ENCODE peak calls at places on chromosomes 13 and 19, in ten cellular contexts. One of them, this sample, is unnamed.

GRCh38 chr13:110819203-110820014 is 95.5 kb downstream of the ANKRD10 start:
- DNase-seq in psoas muscle: peak
- DNase-seq in heart right ventricle: peak
- DNase-seq in tibial artery: peak
- DNase-seq in colonic mucosa: peak
- DNase-seq in adrenal gland: peak
- DNase-seq in cardiac muscle cell: peak
- DNase-seq in lower lobe of right lung: peak
- DNase-seq in ovary: peak
- DNase-seq in CD8-positive, alpha-beta T cell: peak
- DNase-seq in this sample: peak

GRCh38 chr13:35225159-35225558 is 251.3 kb downstream of the MAB21L1 start:
- DNase-seq in psoas muscle: no peak
- DNase-seq in heart right ventricle: no peak
- DNase-seq in tibial artery: no peak
- DNase-seq in colonic mucosa: no peak
- DNase-seq in adrenal gland: no peak
- DNase-seq in cardiac muscle cell: no peak
- DNase-seq in lower lobe of right lung: no peak
- DNase-seq in ovary: no peak
- DNase-seq in CD8-positive, alpha-beta T cell: no peak
- DNase-seq in this sample: no peak

GRCh38 chr13:30856004-30856790 is 49.9 kb upstream of the MEDAG start:
- DNase-seq in psoas muscle: no peak
- DNase-seq in heart right ventricle: no peak
- DNase-seq in tibial artery: peak
- DNase-seq in colonic mucosa: no peak
- DNase-seq in adrenal gland: no peak
- DNase-seq in cardiac muscle cell: no peak
- DNase-seq in lower lobe of right lung: no peak
- DNase-seq in ovary: no peak
- DNase-seq in CD8-positive, alpha-beta T cell: no peak
- DNase-seq in this sample: no peak

GRCh38 chr19:29380581-29380980 is 145.2 kb upstream of the VSTM2B start:
- DNase-seq in psoas muscle: no peak
- DNase-seq in heart right ventricle: no peak
- DNase-seq in tibial artery: peak
- DNase-seq in colonic mucosa: peak
- DNase-seq in adrenal gland: no peak
- DNase-seq in cardiac muscle cell: no peak
- DNase-seq in lower lobe of right lung: peak
- DNase-seq in ovary: no peak
- DNase-seq in CD8-positive, alpha-beta T cell: no peak
- DNase-seq in this sample: no peak

GRCh38 chr19:6041991-6042421 is 64.1 kb upstream of the RANBP3 start:
- DNase-seq in psoas muscle: no peak
- DNase-seq in heart right ventricle: no peak
- DNase-seq in tibial artery: peak
- DNase-seq in colonic mucosa: no peak
- DNase-seq in adrenal gland: no peak
- DNase-seq in cardiac muscle cell: no peak
- DNase-seq in lower lobe of right lung: peak
- DNase-seq in ovary: peak
- DNase-seq in CD8-positive, alpha-beta T cell: no peak
- DNase-seq in this sample: no peak

GRCh38 chr19:45469835-45470146 is 2.0 kb downstream of the FOSB start:
- DNase-seq in psoas muscle: no peak
- DNase-seq in heart right ventricle: no peak
- DNase-seq in tibial artery: peak
- DNase-seq in colonic mucosa: no peak
- DNase-seq in adrenal gland: no peak
- DNase-seq in cardiac muscle cell: no peak
- DNase-seq in lower lobe of right lung: no peak
- DNase-seq in ovary: no peak
- DNase-seq in CD8-positive, alpha-beta T cell: no peak
- DNase-seq in this sample: no peak

GRCh38 chr13:37701972-37702371 is 103.4 kb upstream of the POSTN start:
- DNase-seq in psoas muscle: no peak
- DNase-seq in heart right ventricle: no peak
- DNase-seq in tibial artery: peak
- DNase-seq in colonic mucosa: no peak
- DNase-seq in adrenal gland: no peak
- DNase-seq in cardiac muscle cell: peak
- DNase-seq in lower lobe of right lung: no peak
- DNase-seq in ovary: no peak
- DNase-seq in CD8-positive, alpha-beta T cell: no peak
- DNase-seq in this sample: no peak

GRCh38 chr19:18784786-18785120 is 6.4 kb downstream of the COMP start:
- DNase-seq in psoas muscle: no peak
- DNase-seq in heart right ventricle: no peak
- DNase-seq in tibial artery: no peak
- DNase-seq in colonic mucosa: no peak
- DNase-seq in adrenal gland: no peak
- DNase-seq in cardiac muscle cell: no peak
- DNase-seq in lower lobe of right lung: no peak
- DNase-seq in ovary: no peak
- DNase-seq in CD8-positive, alpha-beta T cell: no peak
- DNase-seq in this sample: no peak

GRCh38 chr19:17677002-17677401 is 11.2 kb downstream of the UNC13A start:
- DNase-seq in psoas muscle: no peak
- DNase-seq in heart right ventricle: no peak
- DNase-seq in tibial artery: no peak
- DNase-seq in colonic mucosa: no peak
- DNase-seq in adrenal gland: no peak
- DNase-seq in cardiac muscle cell: no peak
- DNase-seq in lower lobe of right lung: no peak
- DNase-seq in ovary: no peak
- DNase-seq in CD8-positive, alpha-beta T cell: no peak
- DNase-seq in this sample: no peak

DNA sequence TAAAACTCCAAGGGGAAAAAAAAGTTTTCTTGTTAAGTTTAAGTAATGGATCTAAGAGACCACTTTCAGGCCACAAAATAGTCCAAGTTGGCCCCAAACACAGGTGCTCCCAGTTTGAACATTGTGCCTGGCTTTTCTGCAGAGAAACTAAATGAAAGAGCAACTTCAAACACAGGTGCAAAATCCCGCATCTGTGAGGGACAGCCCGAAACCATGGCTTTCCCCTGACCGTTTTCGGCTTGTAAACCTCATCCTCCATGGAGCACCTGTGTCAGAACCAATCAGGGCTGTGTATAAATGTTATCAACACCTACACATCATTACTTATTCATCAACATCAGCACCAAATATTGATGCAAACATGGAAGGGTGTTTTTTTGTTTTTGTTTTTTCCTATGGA is 126.8 kb upstream of the OBI1 start:
- DNase-seq in psoas muscle: no peak
- DNase-seq in heart right ventricle: no peak
- DNase-seq in tibial artery: no peak
- DNase-seq in colonic mucosa: no peak
- DNase-seq in adrenal gland: no peak
- DNase-seq in cardiac muscle cell: no peak
- DNase-seq in lower lobe of right lung: no peak
- DNase-seq in ovary: no peak
- DNase-seq in CD8-positive, alpha-beta T cell: no peak
- DNase-seq in this sample: no peak
- H3K27ac ChIP-seq in psoas muscle: no peak
- H3K27ac ChIP-seq in heart right ventricle: no peak
- H3K27ac ChIP-seq in tibial artery: no peak
- H3K27ac ChIP-seq in colonic mucosa: no peak
- H3K27ac ChIP-seq in adrenal gland: no peak
- H3K27ac ChIP-seq in cardiac muscle cell: no peak
- H3K27ac ChIP-seq in lower lobe of right lung: no peak
- H3K27ac ChIP-seq in ovary: no peak
- H3K27ac ChIP-seq in CD8-positive, alpha-beta T cell: no peak
- H3K27ac ChIP-seq in this sample: no peak

GRCh38 chr19:13872339-13872694 is 4.6 kb upstream of the NANOS3 start:
- DNase-seq in psoas muscle: no peak
- DNase-seq in heart right ventricle: no peak
- DNase-seq in tibial artery: no peak
- DNase-seq in colonic mucosa: no peak
- DNase-seq in adrenal gland: no peak
- DNase-seq in cardiac muscle cell: no peak
- DNase-seq in lower lobe of right lung: no peak
- DNase-seq in ovary: no peak
- DNase-seq in CD8-positive, alpha-beta T cell: no peak
- DNase-seq in this sample: no peak

GRCh38 chr19:13873776-13874515 is 3.0 kb upstream of the NANOS3 start:
- DNase-seq in psoas muscle: no peak
- DNase-seq in heart right ventricle: no peak
- DNase-seq in tibial artery: no peak
- DNase-seq in colonic mucosa: no peak
- DNase-seq in adrenal gland: no peak
- DNase-seq in cardiac muscle cell: no peak
- DNase-seq in lower lobe of right lung: no peak
- DNase-seq in ovary: no peak
- DNase-seq in CD8-positive, alpha-beta T cell: no peak
- DNase-seq in this sample: no peak

GRCh38 chr19:13869324-13869723 is 7.6 kb upstream of the NANOS3 start:
- DNase-seq in psoas muscle: no peak
- DNase-seq in heart right ventricle: no peak
- DNase-seq in tibial artery: no peak
- DNase-seq in colonic mucosa: no peak
- DNase-seq in adrenal gland: no peak
- DNase-seq in cardiac muscle cell: no peak
- DNase-seq in lower lobe of right lung: no peak
- DNase-seq in ovary: no peak
- DNase-seq in CD8-positive, alpha-beta T cell: no peak
- DNase-seq in this sample: no peak

GRCh38 chr19:13875824-13876223 is 1.1 kb upstream of the NANOS3 start:
- DNase-seq in psoas muscle: no peak
- DNase-seq in heart right ventricle: no peak
- DNase-seq in tibial artery: no peak
- DNase-seq in colonic mucosa: no peak
- DNase-seq in adrenal gland: no peak
- DNase-seq in cardiac muscle cell: no peak
- DNase-seq in lower lobe of right lung: no peak
- DNase-seq in ovary: no peak
- DNase-seq in CD8-positive, alpha-beta T cell: no peak
- DNase-seq in this sample: no peak

DNA sequence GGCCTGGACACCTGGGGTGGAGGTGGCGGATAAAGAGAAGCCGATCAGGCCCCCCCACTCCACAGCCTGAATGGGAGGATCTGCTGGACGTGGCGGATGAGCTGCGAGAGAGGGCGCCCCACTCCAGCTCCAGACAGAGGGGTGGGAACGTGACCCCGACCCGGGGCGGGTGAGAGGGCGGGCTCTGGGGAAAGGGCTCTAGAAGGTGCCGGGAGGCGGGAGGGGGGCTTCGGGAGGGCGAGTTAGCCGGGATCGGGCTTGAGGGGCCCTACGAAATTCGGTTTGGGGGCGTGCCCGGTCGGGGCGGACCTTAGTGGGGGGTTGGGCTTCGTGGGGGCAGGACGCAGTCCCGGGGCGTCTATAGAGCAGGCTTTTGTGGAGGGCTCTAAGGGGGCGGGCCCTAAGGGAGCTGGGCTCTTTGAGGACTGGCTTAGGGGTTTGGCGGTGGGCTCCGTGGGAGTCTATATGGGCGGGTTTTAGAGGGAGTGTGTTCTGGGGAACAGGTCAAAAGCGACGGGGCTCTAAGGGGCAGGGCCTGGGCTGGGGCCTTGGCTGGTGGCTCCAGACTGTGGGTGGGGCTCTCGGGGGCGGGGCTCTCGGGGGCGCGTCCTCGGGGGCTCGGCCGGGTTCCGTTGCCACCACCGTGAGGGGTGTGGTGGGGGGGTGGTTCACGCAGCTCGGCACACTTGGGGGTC is 4.1 kb upstream of the NANOS3 start:
- DNase-seq in psoas muscle: no peak
- DNase-seq in heart right ventricle: peak
- DNase-seq in tibial artery: no peak
- DNase-seq in colonic mucosa: peak
- DNase-seq in adrenal gland: no peak
- DNase-seq in cardiac muscle cell: no peak
- DNase-seq in lower lobe of right lung: no peak
- DNase-seq in ovary: peak
- DNase-seq in CD8-positive, alpha-beta T cell: peak
- DNase-seq in this sample: no peak
- TF ChIP-seq CTCF in psoas muscle: no peak
- TF ChIP-seq CTCF in heart right ventricle: peak
- TF ChIP-seq CTCF in tibial artery: no peak
- TF ChIP-seq CTCF in colonic mucosa: no peak
- TF ChIP-seq CTCF in adrenal gland: no peak
- TF ChIP-seq CTCF in cardiac muscle cell: peak
- TF ChIP-seq CTCF in lower lobe of right lung: peak
- TF ChIP-seq CTCF in ovary: no peak
- TF ChIP-seq CTCF in CD8-positive, alpha-beta T cell: peak
- TF ChIP-seq CTCF in this sample: no peak

GRCh38 chr13:99218545-99218944 is 17.9 kb downstream of the UBAC2 start:
- DNase-seq in psoas muscle: peak
- DNase-seq in heart right ventricle: peak
- DNase-seq in tibial artery: no peak
- DNase-seq in colonic mucosa: no peak
- DNase-seq in adrenal gland: peak
- DNase-seq in cardiac muscle cell: no peak
- DNase-seq in lower lobe of right lung: no peak
- DNase-seq in ovary: no peak
- DNase-seq in CD8-positive, alpha-beta T cell: no peak
- DNase-seq in this sample: no peak

GRCh38 chr13:99224019-99224418 is 23.4 kb downstream of the UBAC2 start:
- DNase-seq in psoas muscle: no peak
- DNase-seq in heart right ventricle: no peak
- DNase-seq in tibial artery: no peak
- DNase-seq in colonic mucosa: no peak
- DNase-seq in adrenal gland: no peak
- DNase-seq in cardiac muscle cell: no peak
- DNase-seq in lower lobe of right lung: no peak
- DNase-seq in ovary: no peak
- DNase-seq in CD8-positive, alpha-beta T cell: no peak
- DNase-seq in this sample: no peak

GRCh38 chr13:99220199-99220931 is 19.7 kb downstream of the UBAC2 start:
- DNase-seq in psoas muscle: no peak
- DNase-seq in heart right ventricle: no peak
- DNase-seq in tibial artery: no peak
- DNase-seq in colonic mucosa: no peak
- DNase-seq in adrenal gland: no peak
- DNase-seq in cardiac muscle cell: no peak
- DNase-seq in lower lobe of right lung: no peak
- DNase-seq in ovary: no peak
- DNase-seq in CD8-positive, alpha-beta T cell: no peak
- DNase-seq in this sample: peak

GRCh38 chr13:99218969-99219368 is 18.3 kb downstream of the UBAC2 start:
- DNase-seq in psoas muscle: no peak
- DNase-seq in heart right ventricle: no peak
- DNase-seq in tibial artery: no peak
- DNase-seq in colonic mucosa: no peak
- DNase-seq in adrenal gland: no peak
- DNase-seq in cardiac muscle cell: no peak
- DNase-seq in lower lobe of right lung: no peak
- DNase-seq in ovary: no peak
- DNase-seq in CD8-positive, alpha-beta T cell: peak
- DNase-seq in this sample: peak

GRCh38 chr13:99221567-99222239 is 21.0 kb downstream of the UBAC2 start:
- DNase-seq in psoas muscle: no peak
- DNase-seq in heart right ventricle: no peak
- DNase-seq in tibial artery: no peak
- DNase-seq in colonic mucosa: no peak
- DNase-seq in adrenal gland: no peak
- DNase-seq in cardiac muscle cell: no peak
- DNase-seq in lower lobe of right lung: no peak
- DNase-seq in ovary: no peak
- DNase-seq in CD8-positive, alpha-beta T cell: no peak
- DNase-seq in this sample: no peak
- H3K27ac ChIP-seq in psoas muscle: peak
- H3K27ac ChIP-seq in heart right ventricle: peak
- H3K27ac ChIP-seq in tibial artery: no peak
- H3K27ac ChIP-seq in colonic mucosa: no peak
- H3K27ac ChIP-seq in adrenal gland: no peak
- H3K27ac ChIP-seq in cardiac muscle cell: no peak
- H3K27ac ChIP-seq in lower lobe of right lung: no peak
- H3K27ac ChIP-seq in ovary: no peak
- H3K27ac ChIP-seq in CD8-positive, alpha-beta T cell: peak
- H3K27ac ChIP-seq in this sample: peak

GRCh38 chr13:84662503-84662902 is 780.2 kb upstream of the SLITRK1 start:
- DNase-seq in psoas muscle: no peak
- DNase-seq in heart right ventricle: no peak
- DNase-seq in tibial artery: no peak
- DNase-seq in colonic mucosa: no peak
- DNase-seq in adrenal gland: no peak
- DNase-seq in cardiac muscle cell: no peak
- DNase-seq in lower lobe of right lung: no peak
- DNase-seq in ovary: no peak
- DNase-seq in CD8-positive, alpha-beta T cell: no peak
- DNase-seq in this sample: no peak
- TF ChIP-seq CTCF in psoas muscle: no peak
- TF ChIP-seq CTCF in heart right ventricle: no peak
- TF ChIP-seq CTCF in tibial artery: no peak
- TF ChIP-seq CTCF in colonic mucosa: no peak
- TF ChIP-seq CTCF in adrenal gland: no peak
- TF ChIP-seq CTCF in cardiac muscle cell: no peak
- TF ChIP-seq CTCF in lower lobe of right lung: no peak
- TF ChIP-seq CTCF in ovary: no peak
- TF ChIP-seq CTCF in CD8-positive, alpha-beta T cell: no peak
- TF ChIP-seq CTCF in this sample: no peak